ENCODE peak calls at places on chromosomes 4 and X, in seven cellular contexts. W is CD8-positive, alpha-beta memory T cell; H is RPMI7951; N is SK-MEL-5; F is endothelial cell of umbilical vein; U is prostate gland; K is activated CD4-positive, alpha-beta T cell treated with anti-CD3 and anti-CD28 coated beads, Interleukin-2, amount 10 ng/mL, durations not matched to agents 7 days and 5 days. Y is an unnamed sample.
A peak's percentile ranks its signal among the peaks of the same experiment; 100 is the strongest.

GRCh38 chrX:101595739-101596419 is 21.9 kb downstream of the ARMCX6 start:
- DNase-seq in U (peak; percentile 39), K (peak; percentile 57), W (peak; percentile 48), H (peak; percentile 64), F (peak; percentile 75), N (peak; percentile 84), Y (peak; percentile 27)

GRCh38 chr4:147596976-147597375 is 20.2 kb upstream of the TMEM184C start:
- DNase-seq in W (no peak), K (no peak), H (peak; percentile 80), F (peak; percentile 76), U (peak; percentile 49), N (no peak), Y (no peak)

GRCh38 chr4:48939785-48940184 is 33.2 kb upstream of the OCIAD2 start:
- DNase-seq in U (no peak), F (peak; percentile 92), K (no peak), W (no peak), H (peak; percentile 85), N (no peak), Y (no peak)

GRCh38 chrX:15114865-15115566 is 154.9 kb downstream of the ASB9 start:
- DNase-seq in K (no peak), W (no peak), U (no peak), N (no peak), H (no peak), F (no peak), Y (no peak)

GRCh38 chr4:172124656-172125308 is 311.6 kb downstream of the GALNTL6 start:
- DNase-seq in W (no peak), K (no peak), H (no peak), F (no peak), N (no peak), U (no peak), Y (no peak)

GRCh38 chr4:88341227-88342192 is 37.1 kb upstream of the HERC6 start:
- DNase-seq in F (peak; percentile 91), U (peak; percentile 8), K (no peak), W (no peak), N (peak; percentile 16), H (peak; percentile 83), Y (peak; percentile 87)

GRCh38 chr4:104989363-104989762 is 157.3 kb upstream of the TET2 start:
- DNase-seq in K (no peak), W (no peak), F (no peak), U (no peak), H (peak; percentile 5), N (peak; percentile 6), Y (no peak)

GRCh38 chr4:171813195-171813955 is at the start of gene GALNTL6:
- DNase-seq in U (no peak), F (no peak), W (no peak), N (peak; percentile 32), H (no peak), K (no peak), Y (no peak)

GRCh38 chrX:130330706-130331105 is 9.0 kb upstream of the SLC25A14 start:
- DNase-seq in U (peak; percentile 19), W (peak; percentile 6), F (peak; percentile 35), H (peak; percentile 46), K (peak; percentile 41), N (peak; percentile 62), Y (no peak)

GRCh38 chrX:116317409-116317808 is 119.0 kb upstream of the SLC6A14 start:
- DNase-seq in W (no peak), F (no peak), K (no peak), H (peak; percentile 78), U (no peak), N (peak; percentile 63), Y (no peak)

GRCh38 chrX:107454302-107454701 is 4.8 kb downstream of the FRMPD3 start:
- DNase-seq in N (no peak), K (no peak), H (peak; percentile 66), U (no peak), W (peak; percentile 49), F (no peak), Y (no peak)

GRCh38 chr4:57355066-57355465 is 244.9 kb upstream of the IGFBP7 start:
- DNase-seq in H (peak; percentile 30), K (no peak), F (no peak), W (no peak), N (no peak), U (no peak), Y (no peak)

GRCh38 chrX:15882704-15883539 is 28.3 kb upstream of the AP1S2 start:
- DNase-seq in H (peak; percentile 83), U (no peak), K (no peak), W (no peak), F (peak; percentile 25), N (peak; percentile 94), Y (no peak)

GRCh38 chr4:139301143-139301820 is at the start of gene NAA15:
- DNase-seq in W (peak; percentile 98), U (peak; percentile 96), F (peak; percentile 99), N (peak; percentile 96), K (peak; percentile 98), H (peak; percentile 95), Y (peak; percentile 95)

GRCh38 chr4:180058731-180059215 is 2184.4 kb upstream of the TENM3 start:
- DNase-seq in H (peak; percentile 7), U (peak; percentile 14), N (peak; percentile 9), F (no peak), W (no peak), K (no peak), Y (no peak)

GRCh38 chrX:30215357-30215843 is at the start of gene MAGEB2:
- DNase-seq in U (no peak), H (peak; percentile 44), W (no peak), K (no peak), N (peak; percentile 61), F (no peak), Y (no peak)

GRCh38 chr4:26061248-26061986 is 147.4 kb downstream of the SMIM20 start:
- DNase-seq in U (no peak), H (peak; percentile 63), F (no peak), N (peak; percentile 86), W (no peak), K (peak; percentile 45), Y (no peak)

GRCh38 chrX:150063138-150063518 is 124.8 kb upstream of the EOLA2 start:
- DNase-seq in U (no peak), H (no peak), N (no peak), F (no peak), W (no peak), K (no peak), Y (no peak)

GRCh38 chr4:73103799-73104503 is 34.4 kb upstream of the COX18 start:
- DNase-seq in F (no peak), K (no peak), W (no peak), U (no peak), N (peak; percentile 19), H (no peak), Y (no peak)

GRCh38 chr4:113636877-113637276 is 124.7 kb downstream of the CAMK2D start:
- DNase-seq in U (no peak), N (peak; percentile 34), H (peak; percentile 65), F (no peak), K (peak; percentile 56), W (peak; percentile 70), Y (no peak)

GRCh38 chrX:2500091-2500680 is 590 bp downstream of the DHRSX start:
- DNase-seq in F (peak; percentile 50), U (no peak), H (peak; percentile 49), W (peak; percentile 20), N (peak; percentile 14), K (no peak), Y (no peak)

GRCh38 chrX:153554519-153555167 is 37.2 kb downstream of the ATP2B3 start:
- DNase-seq in W (peak; percentile 28), U (peak; percentile 37), F (peak; percentile 24), N (peak; percentile 58), K (peak; percentile 64), H (peak; percentile 29), Y (no peak)

GRCh38 chr4:55545681-55546632 is 752 bp downstream of the CLOCK start:
- DNase-seq in U (peak; percentile 59), N (peak; percentile 65), W (peak; percentile 72), K (peak; percentile 52), F (peak; percentile 67), H (peak; percentile 64), Y (no peak)

GRCh38 chr4:162497564-162498167 is 333.9 kb upstream of the FSTL5 start:
- DNase-seq in U (no peak), K (peak; percentile 28), W (no peak), N (peak; percentile 62), H (peak; percentile 31), F (peak; percentile 24), Y (no peak)

GRCh38 chrX:72621619-72622485 is 49.2 kb upstream of the HDAC8 start:
- DNase-seq in H (peak; percentile 56), W (no peak), K (no peak), F (peak; percentile 66), U (no peak), N (peak; percentile 11), Y (no peak)

GRCh38 chr4:12409507-12410190 is 981.0 kb upstream of the HS3ST1 start:
- DNase-seq in N (peak; percentile 53), H (peak; percentile 4), U (no peak), K (no peak), W (no peak), F (peak; percentile 47), Y (no peak)

GRCh38 chrX:129347291-129347690 is 176.0 kb downstream of the SMARCA1 start:
- DNase-seq in H (no peak), F (no peak), W (no peak), N (peak; percentile 7), K (no peak), U (no peak), Y (no peak)

GRCh38 chrX:6257025-6257424 is 28.4 kb upstream of the NLGN4X start:
- DNase-seq in K (no peak), U (no peak), F (no peak), N (no peak), W (no peak), H (no peak), Y (no peak)